ENCODE peak calls at places on chromosomes 7 and 10, in ten cellular contexts. X is fibroblast of pulmonary artery; U is transverse colon; R is ELR; Q is germinal center; A is iris pigment epithelial cell; N is activated T-cell treated with anti-CD3 and anti-CD28 coated beads for 1 hour; E is activated CD4-positive, alpha-beta T cell treated with anti-CD3 and anti-CD28 coated beads, Interleukin-2, amount 50 U/mL, for 4 hours; M is RWPE1; V is hepatocyte. O is an unnamed sample.

GRCh38 chr10:130493021-130493420 is 356.8 kb downstream of the GLRX3 start:
- DNase-seq in A (no peak), M (no peak), U (no peak), N (no peak), V (no peak), E (no peak), Q (no peak), X (no peak), R (no peak), O (no peak)

GRCh38 chr7:112790651-112790973 is 419 bp upstream of the TMEM168 start:
- DNase-seq in M (no peak), A (no peak), V (no peak), N (no peak), U (no peak), X (no peak), R (no peak), E (no peak), Q (peak), O (no peak)

GRCh38 chr10:18583575-18584270 is 67.7 kb downstream of the NSUN6 start:
- DNase-seq in V (no peak), X (peak), M (no peak), A (peak), N (no peak), Q (no peak), U (no peak), E (no peak), R (peak), O (no peak)

GRCh38 chr10:74337330-74338016 is 186.5 kb downstream of the ADK start:
- DNase-seq in M (peak), A (no peak), N (no peak), R (peak), V (no peak), Q (no peak), U (no peak), X (no peak), E (no peak), O (no peak)

GRCh38 chr10:35707642-35708425 is 65.7 kb upstream of the FZD8 start:
- DNase-seq in M (no peak), N (no peak), U (no peak), R (no peak), Q (no peak), X (no peak), A (no peak), V (no peak), E (no peak), O (no peak)

GRCh38 chr7:117807688-117808087 is 65.6 kb downstream of the CTTNBP2 start:
- DNase-seq in X (no peak), Q (no peak), E (no peak), A (no peak), M (no peak), U (no peak), N (no peak), R (no peak), V (no peak), O (no peak)

GRCh38 chr7:115933463-115933862 is 97.1 kb downstream of the TFEC start:
- DNase-seq in X (no peak), A (no peak), E (no peak), U (no peak), V (no peak), N (no peak), Q (no peak), R (peak), M (no peak), O (no peak)

GRCh38 chr10:100561005-100561404 is 25.3 kb downstream of the HIF1AN start:
- DNase-seq in E (no peak), Q (no peak), X (no peak), U (no peak), N (no peak), R (no peak), M (no peak), V (no peak), A (no peak), O (no peak)

GRCh38 chr10:126218778-126219649 is 169.3 kb downstream of the ADAM12 start:
- DNase-seq in V (no peak), R (no peak), N (no peak), M (no peak), A (no peak), Q (no peak), U (no peak), E (no peak), X (no peak), O (no peak)

GRCh38 chr10:6135039-6135438 is 46.2 kb downstream of the RBM17 start:
- DNase-seq in A (no peak), R (no peak), E (no peak), M (no peak), N (no peak), X (no peak), V (no peak), Q (no peak), U (no peak), O (no peak)

GRCh38 chr10:132135398-132135872 is 51.3 kb upstream of the DPYSL4 start:
- DNase-seq in N (no peak), R (no peak), V (no peak), E (no peak), X (no peak), U (no peak), Q (no peak), M (no peak), A (no peak), O (no peak)

GRCh38 chr10:73865459-73866442 is 8.6 kb downstream of the CAMK2G start:
- DNase-seq in A (no peak), E (peak), N (peak), Q (peak), V (no peak), X (no peak), R (no peak), U (peak), M (no peak), O (no peak)

GRCh38 chr7:142313528-142313927 is 55.7 kb upstream of the PRSS58 start:
- DNase-seq in A (no peak), V (no peak), U (no peak), N (no peak), R (no peak), X (no peak), M (no peak), Q (no peak), E (no peak), O (no peak)

GRCh38 chr7:74412603-74413002 is 41.1 kb upstream of the GTF2IRD1 start:
- DNase-seq in R (peak), E (no peak), A (peak), M (no peak), Q (no peak), V (no peak), X (peak), U (no peak), N (no peak), O (no peak)

GRCh38 chr7:30800785-30801252 is 29.6 kb downstream of the MINDY4 start:
- DNase-seq in U (peak), V (peak), X (peak), Q (peak), R (peak), A (peak), E (peak), M (peak), N (peak), O (peak)

GRCh38 chr10:132982301-132982989 is 40.1 kb upstream of the CFAP46 start:
- DNase-seq in Q (no peak), R (no peak), M (no peak), X (peak), E (no peak), N (no peak), V (no peak), U (no peak), A (no peak), O (no peak)

GRCh38 chr10:91385686-91386085 is 24.5 kb upstream of the HECTD2 start:
- DNase-seq in Q (no peak), V (no peak), X (no peak), N (no peak), M (no peak), U (no peak), A (no peak), E (no peak), R (no peak), O (no peak)

GRCh38 chr7:4882169-4882741 is 1.3 kb downstream of the RADIL start:
- DNase-seq in V (peak), A (peak), U (peak), N (no peak), R (peak), Q (no peak), E (no peak), X (peak), M (no peak), O (peak)

GRCh38 chr10:97883092-97883485 is 33.4 kb downstream of the GOLGA7B start:
- DNase-seq in U (no peak), Q (no peak), A (no peak), N (no peak), V (no peak), M (no peak), E (no peak), R (no peak), X (no peak), O (no peak)

GRCh38 chr10:32060372-32060771 is 4.1 kb upstream of the KIF5B start:
- DNase-seq in Q (no peak), R (no peak), N (no peak), V (no peak), X (no peak), E (no peak), M (no peak), U (no peak), A (no peak), O (no peak)

GRCh38 chr10:124637091-124637700 is 107.0 kb downstream of the FAM53B start:
- DNase-seq in R (no peak), N (no peak), A (no peak), M (no peak), Q (no peak), X (no peak), V (no peak), E (no peak), U (no peak), O (no peak)

GRCh38 chr7:139061416-139061815 is 25.6 kb upstream of the ZC3HAV1L start:
- DNase-seq in X (no peak), R (no peak), Q (no peak), M (no peak), A (peak), E (no peak), U (no peak), N (no peak), V (no peak), O (no peak)

GRCh38 chr7:41297167-41297566 is 405.7 kb downstream of the INHBA start:
- DNase-seq in M (no peak), R (no peak), X (no peak), V (no peak), A (no peak), N (no peak), Q (no peak), U (no peak), E (no peak), O (no peak)

GRCh38 chr10:124709862-124710261 is 34.3 kb downstream of the FAM53B start:
- DNase-seq in A (no peak), E (no peak), Q (no peak), N (no peak), V (no peak), X (no peak), U (peak), R (no peak), M (peak), O (no peak)

GRCh38 chr10:102230861-102231356 is 4.8 kb downstream of the ELOVL3 start:
- DNase-seq in Q (peak), R (peak), V (peak), E (peak), A (peak), U (peak), N (peak), M (no peak), X (peak), O (no peak)

GRCh38 chr10:8581521-8582225 is 527.2 kb downstream of the GATA3 start:
- DNase-seq in R (no peak), X (no peak), U (no peak), A (no peak), Q (no peak), M (no peak), V (no peak), E (no peak), N (no peak), O (no peak)

GRCh38 chr10:22321831-22322662 is 1.1 kb downstream of the BMI1 start:
- DNase-seq in A (no peak), E (no peak), U (no peak), N (no peak), R (peak), X (no peak), Q (peak), M (no peak), V (peak), O (no peak)

GRCh38 chr7:36408589-36408988 is 18.9 kb downstream of the ANLN start:
- DNase-seq in E (no peak), X (peak), U (no peak), R (no peak), N (no peak), Q (no peak), M (no peak), A (peak), V (no peak), O (no peak)

GRCh38 chr7:132532237-132532734 is 44.0 kb downstream of the PLXNA4 start:
- DNase-seq in N (no peak), U (no peak), X (no peak), R (no peak), Q (no peak), V (no peak), M (no peak), E (no peak), A (no peak), O (no peak)

GRCh38 chr7:149248777-149249176 is 9.3 kb downstream of the ZNF212 start:
- DNase-seq in R (no peak), E (no peak), X (no peak), U (no peak), N (no peak), M (no peak), Q (peak), A (no peak), V (no peak), O (no peak)

GRCh38 chr7:21962677-21963076 is 17.0 kb upstream of the CDCA7L start:
- DNase-seq in M (no peak), U (no peak), X (no peak), V (no peak), R (no peak), N (no peak), E (no peak), A (no peak), Q (no peak), O (no peak)

GRCh38 chr7:12864470-12865046 is 177.1 kb downstream of the ARL4A start:
- DNase-seq in U (no peak), Q (no peak), N (no peak), A (no peak), V (no peak), M (no peak), E (no peak), R (no peak), X (no peak), O (no peak)

GRCh38 chr10:90775351-90776028 is 82.3 kb downstream of the HTR7 start:
- DNase-seq in U (peak), Q (no peak), E (no peak), M (no peak), A (peak), N (no peak), X (peak), V (no peak), R (peak), O (no peak)

GRCh38 chr10:124380256-124380995 is 38.3 kb downstream of the OAT start:
- DNase-seq in R (no peak), X (no peak), A (no peak), E (no peak), Q (no peak), N (no peak), M (no peak), U (no peak), V (no peak), O (no peak)

GRCh38 chr10:58359541-58359940 is 24.7 kb downstream of the UBE2D1 start:
- DNase-seq in U (no peak), V (no peak), Q (no peak), X (no peak), A (no peak), R (no peak), M (no peak), E (no peak), N (no peak), O (no peak)

GRCh38 chr7:116447980-116448839 is 51.3 kb upstream of the CAV2 start:
- DNase-seq in U (no peak), A (no peak), Q (no peak), M (no peak), X (no peak), E (no peak), N (no peak), V (no peak), R (peak), O (no peak)

GRCh38 chr10:93342346-93342745 is 139.8 kb downstream of the MYOF start:
- DNase-seq in V (no peak), A (peak), U (no peak), R (no peak), N (no peak), E (no peak), X (no peak), Q (no peak), M (no peak), O (no peak)